ENCODE peak calls at places on chromosomes 6 and 20, in five cellular contexts. One of them, this sample, is unnamed.

GRCh38 chr20:57860576-57860975 is 150.8 kb upstream of the PMEPA1 start:
- DNase-seq in heart right ventricle: no peak
- DNase-seq in cardiac muscle cell: no peak
- DNase-seq in small intestine: no peak
- DNase-seq in tibial nerve: no peak
- DNase-seq in this sample: no peak

GRCh38 chr6:18242062-18242851 is 22.1 kb downstream of the DEK start:
- DNase-seq in heart right ventricle: no peak
- DNase-seq in cardiac muscle cell: no peak
- DNase-seq in small intestine: no peak
- DNase-seq in tibial nerve: no peak
- DNase-seq in this sample: no peak

GRCh38 chr6:104953410-104953953 is 3.4 kb upstream of the LIN28B start:
- DNase-seq in heart right ventricle: no peak
- DNase-seq in cardiac muscle cell: peak; percentile 74
- DNase-seq in small intestine: no peak
- DNase-seq in tibial nerve: no peak
- DNase-seq in this sample: no peak

GRCh38 chr6:18034798-18035202 is 47.4 kb upstream of the KIF13A start:
- DNase-seq in small intestine: peak; percentile 81
- DNase-seq in cardiac muscle cell: no peak
- DNase-seq in tibial nerve: no peak
- DNase-seq in heart right ventricle: no peak
- DNase-seq in this sample: no peak

GRCh38 chr6:65071480-65071879 is 635.5 kb downstream of the EYS start:
- DNase-seq in heart right ventricle: no peak
- DNase-seq in cardiac muscle cell: no peak
- DNase-seq in small intestine: no peak
- DNase-seq in tibial nerve: no peak
- DNase-seq in this sample: no peak

GRCh38 chr20:41482647-41483552 is 116.3 kb upstream of the EMILIN3 start:
- DNase-seq in cardiac muscle cell: no peak
- DNase-seq in small intestine: no peak
- DNase-seq in heart right ventricle: no peak
- DNase-seq in tibial nerve: no peak
- DNase-seq in this sample: no peak

GRCh38 chr6:155108070-155108815 is 113.1 kb downstream of the TIAM2 start:
- DNase-seq in tibial nerve: no peak
- DNase-seq in cardiac muscle cell: peak; percentile 84
- DNase-seq in heart right ventricle: no peak
- DNase-seq in small intestine: no peak
- DNase-seq in this sample: no peak

GRCh38 chr6:138099832-138100231 is 7.4 kb downstream of the PERP start:
- DNase-seq in tibial nerve: no peak
- DNase-seq in cardiac muscle cell: no peak
- DNase-seq in heart right ventricle: no peak
- DNase-seq in small intestine: no peak
- DNase-seq in this sample: no peak

GRCh38 chr6:4377635-4378034 is 242.3 kb upstream of the ECI2 start:
- DNase-seq in heart right ventricle: no peak
- DNase-seq in cardiac muscle cell: peak; percentile 77
- DNase-seq in tibial nerve: no peak
- DNase-seq in small intestine: no peak
- DNase-seq in this sample: no peak

GRCh38 chr6:154329350-154330170 is 27.0 kb downstream of the IPCEF1 start:
- DNase-seq in tibial nerve: no peak
- DNase-seq in heart right ventricle: no peak
- DNase-seq in cardiac muscle cell: no peak
- DNase-seq in small intestine: no peak
- DNase-seq in this sample: no peak

GRCh38 chr6:32763417-32763816 is at the start of gene HLA-DQB2:
- DNase-seq in cardiac muscle cell: no peak
- DNase-seq in small intestine: no peak
- DNase-seq in heart right ventricle: no peak
- DNase-seq in tibial nerve: no peak
- DNase-seq in this sample: no peak

GRCh38 chr6:57324538-57324937 is 7.1 kb downstream of the PRIM2 start:
- DNase-seq in cardiac muscle cell: no peak
- DNase-seq in heart right ventricle: no peak
- DNase-seq in tibial nerve: no peak
- DNase-seq in small intestine: no peak
- DNase-seq in this sample: no peak

GRCh38 chr6:73523434-73524123 is 2.7 kb upstream of the EEF1A1 start:
- DNase-seq in tibial nerve: peak; percentile 24
- DNase-seq in small intestine: peak; percentile 88
- DNase-seq in heart right ventricle: peak; percentile 60
- DNase-seq in cardiac muscle cell: no peak
- DNase-seq in this sample: peak; percentile 65

DNA sequence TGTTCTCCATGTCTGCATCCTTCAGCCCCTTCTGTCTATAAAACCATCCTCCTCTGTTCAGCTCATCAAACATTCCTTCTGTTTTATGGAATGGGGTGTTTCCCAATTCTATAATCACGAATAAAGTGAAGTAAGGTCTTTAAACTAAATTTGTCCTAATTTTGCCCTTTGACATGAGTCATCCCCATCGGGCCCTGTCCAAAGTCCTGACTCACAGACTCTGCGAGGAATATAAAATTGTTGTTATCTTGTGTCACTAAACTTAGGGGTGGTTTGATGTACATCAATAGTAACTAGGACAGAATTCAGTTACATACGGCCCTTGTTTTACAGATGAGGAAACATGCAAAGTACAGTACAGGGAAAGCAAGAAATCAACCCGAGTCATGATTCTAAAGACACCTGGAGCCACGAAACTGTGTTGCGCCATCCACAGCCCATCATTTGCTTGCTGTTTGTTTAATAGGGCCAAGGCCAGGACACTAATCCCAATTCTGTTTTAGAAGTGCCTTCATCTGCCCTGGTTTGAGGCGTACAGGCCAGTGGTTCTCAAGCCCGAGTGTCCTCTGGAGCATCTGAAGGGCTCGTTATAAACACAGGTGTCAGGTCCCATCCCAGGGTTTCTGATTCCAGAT is 2.8 kb downstream of the ACSS1 start:
- DNase-seq in tibial nerve: no peak
- DNase-seq in small intestine: peak; percentile 61
- DNase-seq in heart right ventricle: no peak
- DNase-seq in cardiac muscle cell: no peak
- DNase-seq in this sample: no peak
- H3K27me3 ChIP-seq in tibial nerve: no peaks in the 10 kb centered on the region
- H3K27me3 ChIP-seq in small intestine: no peaks in the 10 kb centered on the region
- H3K27me3 ChIP-seq in heart right ventricle: no peaks in the 10 kb centered on the region
- H3K27me3 ChIP-seq in cardiac muscle cell: peaks cover 92% of the 10 kb centered on the region
- H3K27me3 ChIP-seq in this sample: no peaks in the 10 kb centered on the region

GRCh38 chr6:14720411-14721102 is 525.3 kb upstream of the JARID2 start:
- DNase-seq in cardiac muscle cell: peak; percentile 65
- DNase-seq in heart right ventricle: no peak
- DNase-seq in tibial nerve: no peak
- DNase-seq in small intestine: peak; percentile 19
- DNase-seq in this sample: no peak
- H3K27me3 ChIP-seq in cardiac muscle cell: no peaks in the 10 kb centered on the region
- H3K27me3 ChIP-seq in heart right ventricle: no peaks in the 10 kb centered on the region
- H3K27me3 ChIP-seq in tibial nerve: no peaks in the 10 kb centered on the region
- H3K27me3 ChIP-seq in small intestine: no peaks in the 10 kb centered on the region
- H3K27me3 ChIP-seq in this sample: no peaks in the 10 kb centered on the region

DNA sequence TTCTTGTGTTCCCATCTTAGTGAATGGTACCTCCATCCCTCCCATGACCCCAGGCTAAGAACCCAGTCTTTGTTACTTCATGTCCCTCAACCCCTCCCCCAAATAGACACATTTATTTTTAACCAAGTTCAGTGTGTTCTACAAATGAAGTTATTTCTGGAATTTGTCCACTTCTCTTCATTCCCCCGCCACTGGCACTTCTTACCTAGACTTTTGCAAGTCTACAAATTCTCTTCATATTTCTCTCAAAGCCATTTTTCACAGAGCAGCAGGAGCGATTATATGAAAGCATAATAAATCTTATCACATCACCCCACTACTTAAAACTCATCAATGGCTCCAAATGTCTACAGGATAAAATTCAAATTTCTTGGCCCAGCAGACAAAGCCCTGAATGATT is 131.4 kb downstream of the BTBD9 start:
- DNase-seq in small intestine: no peak
- DNase-seq in heart right ventricle: no peak
- DNase-seq in cardiac muscle cell: no peak
- DNase-seq in tibial nerve: no peak
- DNase-seq in this sample: no peak
- H3K27me3 ChIP-seq in small intestine: no peaks in the 10 kb centered on the region
- H3K27me3 ChIP-seq in heart right ventricle: no peaks in the 10 kb centered on the region
- H3K27me3 ChIP-seq in cardiac muscle cell: no peaks in the 10 kb centered on the region
- H3K27me3 ChIP-seq in tibial nerve: no peaks in the 10 kb centered on the region
- H3K27me3 ChIP-seq in this sample: no peaks in the 10 kb centered on the region

GRCh38 chr20:1184638-1185315 is at the start of gene TMEM74B:
- DNase-seq in tibial nerve: no peak
- DNase-seq in heart right ventricle: no peak
- DNase-seq in small intestine: peak; percentile 23
- DNase-seq in cardiac muscle cell: no peak
- DNase-seq in this sample: no peak

GRCh38 chr20:1185316-1185741 is 548 bp upstream of the TMEM74B start:
- DNase-seq in tibial nerve: no peak
- DNase-seq in heart right ventricle: peak; percentile 26
- DNase-seq in small intestine: peak; percentile 10
- DNase-seq in cardiac muscle cell: peak; percentile 51
- DNase-seq in this sample: no peak

GRCh38 chr20:1186367-1186991 is 1.7 kb upstream of the TMEM74B start:
- DNase-seq in heart right ventricle: no peak
- DNase-seq in small intestine: peak; percentile 47
- DNase-seq in tibial nerve: no peak
- DNase-seq in cardiac muscle cell: no peak
- DNase-seq in this sample: no peak

GRCh38 chr20:1184260-1184637 is 532 bp downstream of the TMEM74B start:
- DNase-seq in heart right ventricle: no peak
- DNase-seq in tibial nerve: no peak
- DNase-seq in cardiac muscle cell: no peak
- DNase-seq in small intestine: no peak
- DNase-seq in this sample: no peak

DNA sequence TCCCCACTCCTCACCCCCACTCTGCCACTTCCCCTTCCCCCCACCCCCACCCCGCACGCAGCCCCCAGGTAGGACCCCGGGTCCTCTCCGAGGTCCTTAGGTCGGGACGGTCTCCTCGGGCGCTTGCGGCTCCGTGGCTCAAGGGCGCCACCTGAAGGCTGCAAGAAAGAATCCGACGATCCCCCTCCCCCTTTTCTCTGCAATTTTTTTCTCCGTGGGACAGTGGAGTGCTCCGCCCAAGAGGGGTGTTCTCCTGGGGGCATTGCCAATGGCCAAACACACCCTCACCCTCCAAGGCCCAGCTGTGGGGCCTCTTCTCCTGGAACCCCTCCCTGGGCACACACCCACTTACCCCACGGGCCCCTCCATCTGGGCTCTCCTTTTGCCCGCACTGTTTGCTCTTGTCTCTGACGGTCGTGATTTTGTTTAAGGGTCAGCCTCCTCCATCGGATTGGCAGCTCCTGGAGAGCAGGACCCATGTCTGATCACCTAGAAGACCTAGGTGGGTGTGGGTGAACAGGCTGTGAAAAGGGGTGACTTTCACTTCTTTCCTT is 1.1 kb upstream of the TMEM74B start:
- DNase-seq in cardiac muscle cell: peak; percentile 78
- DNase-seq in tibial nerve: no peak
- DNase-seq in small intestine: peak; percentile 68
- DNase-seq in heart right ventricle: peak; percentile 59
- DNase-seq in this sample: no peak
- H3K27me3 ChIP-seq in cardiac muscle cell: peaks cover 17% of the 10 kb centered on the region
- H3K27me3 ChIP-seq in tibial nerve: peaks cover 33% of the 10 kb centered on the region
- H3K27me3 ChIP-seq in small intestine: no peaks in the 10 kb centered on the region
- H3K27me3 ChIP-seq in heart right ventricle: peaks cover 4% of the 10 kb centered on the region
- H3K27me3 ChIP-seq in this sample: no peaks in the 10 kb centered on the region

GRCh38 chr20:61790116-61790827 is 275.4 kb downstream of the TAF4 start:
- DNase-seq in heart right ventricle: no peak
- DNase-seq in tibial nerve: no peak
- DNase-seq in small intestine: no peak
- DNase-seq in cardiac muscle cell: no peak
- DNase-seq in this sample: no peak

GRCh38 chr20:61795669-61796630 is 269.7 kb downstream of the TAF4 start:
- DNase-seq in small intestine: no peak
- DNase-seq in tibial nerve: no peak
- DNase-seq in heart right ventricle: no peak
- DNase-seq in cardiac muscle cell: no peak
- DNase-seq in this sample: no peak

GRCh38 chr20:61789329-61789728 is 276.4 kb downstream of the TAF4 start:
- DNase-seq in heart right ventricle: no peak
- DNase-seq in cardiac muscle cell: no peak
- DNase-seq in tibial nerve: no peak
- DNase-seq in small intestine: no peak
- DNase-seq in this sample: no peak

GRCh38 chr20:61788343-61788742 is 277.3 kb downstream of the TAF4 start:
- DNase-seq in small intestine: no peak
- DNase-seq in tibial nerve: no peak
- DNase-seq in heart right ventricle: no peak
- DNase-seq in cardiac muscle cell: no peak
- DNase-seq in this sample: no peak

DNA sequence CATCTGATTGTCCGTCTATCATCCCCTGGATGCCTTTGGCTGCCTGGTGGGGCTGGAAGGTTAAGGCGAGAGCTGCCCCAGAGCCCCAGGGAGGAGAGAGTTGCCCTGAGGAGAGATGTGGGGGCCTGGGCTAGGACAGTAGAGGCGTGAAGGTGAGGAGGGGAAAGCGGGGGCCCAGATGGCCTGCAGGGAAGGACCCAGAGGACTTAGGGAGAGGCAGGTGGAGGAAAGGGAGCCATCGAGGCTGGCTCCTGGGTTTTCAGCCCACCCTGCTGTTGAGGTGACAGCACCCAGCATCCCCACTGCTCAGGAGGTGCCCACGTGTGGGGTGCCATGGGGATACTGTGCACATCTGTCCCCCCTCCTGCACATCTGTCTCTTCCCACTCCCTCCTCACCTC is 273.7 kb downstream of the TAF4 start:
- DNase-seq in cardiac muscle cell: no peak
- DNase-seq in small intestine: no peak
- DNase-seq in heart right ventricle: no peak
- DNase-seq in tibial nerve: no peak
- DNase-seq in this sample: no peak
- H3K27me3 ChIP-seq in cardiac muscle cell: no peaks in the 10 kb centered on the region
- H3K27me3 ChIP-seq in small intestine: no peaks in the 10 kb centered on the region
- H3K27me3 ChIP-seq in heart right ventricle: no peaks in the 10 kb centered on the region
- H3K27me3 ChIP-seq in tibial nerve: no peaks in the 10 kb centered on the region
- H3K27me3 ChIP-seq in this sample: no peaks in the 10 kb centered on the region